ENCODE peak calls at places on chromosomes 13 and 19, in five cellular contexts. One of them, this sample, is unnamed.

GRCh38 chr19:56839665-56840451 is 668 bp downstream of the PEG3 start:
- DNase-seq in stomach: peak; percentile 61
- DNase-seq in transverse colon: peak; percentile 78
- DNase-seq in prostate gland: no peak
- DNase-seq in spleen: peak; percentile 85
- DNase-seq in this sample: peak; percentile 80

GRCh38 chr13:46492946-46493345 is 60.0 kb upstream of the LRCH1 start:
- DNase-seq in stomach: no peak
- DNase-seq in transverse colon: no peak
- DNase-seq in spleen: no peak
- DNase-seq in prostate gland: peak; percentile 46
- DNase-seq in this sample: peak; percentile 4

GRCh38 chr19:23093832-23094231 is 23.0 kb upstream of the ZNF730 start:
- DNase-seq in spleen: no peak
- DNase-seq in transverse colon: no peak
- DNase-seq in stomach: no peak
- DNase-seq in prostate gland: no peak
- DNase-seq in this sample: no peak

GRCh38 chr13:109199280-109199679 is 569.9 kb downstream of the MYO16 start:
- DNase-seq in stomach: no peak
- DNase-seq in spleen: no peak
- DNase-seq in transverse colon: no peak
- DNase-seq in prostate gland: no peak
- DNase-seq in this sample: no peak

GRCh38 chr19:20038358-20039202 is 725 bp downstream of the ZNF682 start:
- DNase-seq in transverse colon: no peak
- DNase-seq in prostate gland: no peak
- DNase-seq in spleen: no peak
- DNase-seq in stomach: no peak
- DNase-seq in this sample: no peak

GRCh38 chr13:53191091-53191490 is 162.5 kb downstream of the OLFM4 start:
- DNase-seq in stomach: no peak
- DNase-seq in spleen: no peak
- DNase-seq in transverse colon: no peak
- DNase-seq in prostate gland: no peak
- DNase-seq in this sample: no peak

GRCh38 chr19:16374436-16374835 is 49.8 kb downstream of the KLF2 start:
- DNase-seq in prostate gland: no peak
- DNase-seq in stomach: no peak
- DNase-seq in transverse colon: no peak
- DNase-seq in spleen: peak; percentile 60
- DNase-seq in this sample: no peak

GRCh38 chr19:14248578-14249011 is 42.6 kb upstream of the ADGRL1 start:
- DNase-seq in stomach: no peak
- DNase-seq in spleen: peak; percentile 82
- DNase-seq in prostate gland: peak; percentile 4
- DNase-seq in transverse colon: peak; percentile 35
- DNase-seq in this sample: no peak

GRCh38 chr19:47369923-47370625 is 21.0 kb downstream of the DHX34 start:
- DNase-seq in spleen: peak; percentile 89
- DNase-seq in transverse colon: no peak
- DNase-seq in stomach: no peak
- DNase-seq in prostate gland: no peak
- DNase-seq in this sample: peak; percentile 92

GRCh38 chr19:38918526-38918925 is 6.5 kb upstream of the CCER2 start:
- DNase-seq in prostate gland: no peak
- DNase-seq in stomach: no peak
- DNase-seq in transverse colon: no peak
- DNase-seq in spleen: peak; percentile 56
- DNase-seq in this sample: no peak

GRCh38 chr13:28707629-28708427 is 10.9 kb downstream of the SLC46A3 start:
- DNase-seq in stomach: no peak
- DNase-seq in transverse colon: no peak
- DNase-seq in spleen: no peak
- DNase-seq in prostate gland: no peak
- DNase-seq in this sample: peak; percentile 73

GRCh38 chr19:18650048-18650435 is 13.2 kb downstream of the KLHL26 start:
- DNase-seq in prostate gland: no peak
- DNase-seq in spleen: no peak
- DNase-seq in transverse colon: no peak
- DNase-seq in stomach: no peak
- DNase-seq in this sample: no peak

GRCh38 chr13:30307966-30308290 is 577 bp upstream of the KATNAL1 start:
- DNase-seq in prostate gland: no peak
- DNase-seq in spleen: no peak
- DNase-seq in transverse colon: no peak
- DNase-seq in stomach: no peak
- DNase-seq in this sample: no peak

GRCh38 chr13:59948686-59949085 is 215.0 kb downstream of the DIAPH3 start:
- DNase-seq in stomach: no peak
- DNase-seq in transverse colon: no peak
- DNase-seq in prostate gland: no peak
- DNase-seq in spleen: no peak
- DNase-seq in this sample: no peak

GRCh38 chr13:59950201-59950730 is 213.5 kb downstream of the DIAPH3 start:
- DNase-seq in prostate gland: no peak
- DNase-seq in stomach: no peak
- DNase-seq in transverse colon: no peak
- DNase-seq in spleen: no peak
- DNase-seq in this sample: no peak

GRCh38 chr13:59946924-59947323 is 216.8 kb downstream of the DIAPH3 start:
- DNase-seq in prostate gland: no peak
- DNase-seq in stomach: no peak
- DNase-seq in spleen: no peak
- DNase-seq in transverse colon: no peak
- DNase-seq in this sample: no peak

DNA sequence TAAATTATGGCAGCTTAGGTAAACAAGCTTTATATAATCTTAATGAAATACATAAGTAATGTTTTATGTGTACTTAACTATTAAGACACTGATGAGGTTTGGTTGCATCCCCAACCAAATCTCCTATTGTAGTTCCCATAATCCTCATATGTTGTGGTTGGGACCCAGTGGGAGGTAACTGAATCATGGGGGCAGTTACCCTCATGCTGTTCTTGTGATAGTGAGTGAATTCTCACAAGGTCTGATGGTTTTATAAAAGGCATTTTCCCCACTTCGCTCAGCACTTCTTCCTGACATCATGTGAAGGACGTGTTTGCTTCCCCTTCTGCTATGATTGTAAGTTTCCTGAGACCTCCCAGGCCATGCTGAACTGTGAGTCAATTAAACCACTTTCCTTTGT is 212.7 kb downstream of the DIAPH3 start:
- DNase-seq in prostate gland: no peak
- DNase-seq in transverse colon: no peak
- DNase-seq in spleen: no peak
- DNase-seq in stomach: no peak
- DNase-seq in this sample: no peak
- TF ChIP-seq POLR2AphosphoS5 in prostate gland: no peak
- TF ChIP-seq POLR2AphosphoS5 in transverse colon: no peak
- TF ChIP-seq POLR2AphosphoS5 in spleen: no peak
- TF ChIP-seq POLR2AphosphoS5 in stomach: no peak
- TF ChIP-seq POLR2AphosphoS5 in this sample: no peak

GRCh38 chr19:2426661-2427322 is 594 bp downstream of the TIMM13 start:
- DNase-seq in stomach: peak; percentile 41
- DNase-seq in transverse colon: peak; percentile 53
- DNase-seq in prostate gland: no peak
- DNase-seq in spleen: peak; percentile 88
- DNase-seq in this sample: peak; percentile 74
- TF ChIP-seq POLR2AphosphoS5 in stomach: no peak
- TF ChIP-seq POLR2AphosphoS5 in transverse colon: no peak
- TF ChIP-seq POLR2AphosphoS5 in prostate gland: no peak
- TF ChIP-seq POLR2AphosphoS5 in spleen: no peak
- TF ChIP-seq POLR2AphosphoS5 in this sample: peak; percentile 48

DNA sequence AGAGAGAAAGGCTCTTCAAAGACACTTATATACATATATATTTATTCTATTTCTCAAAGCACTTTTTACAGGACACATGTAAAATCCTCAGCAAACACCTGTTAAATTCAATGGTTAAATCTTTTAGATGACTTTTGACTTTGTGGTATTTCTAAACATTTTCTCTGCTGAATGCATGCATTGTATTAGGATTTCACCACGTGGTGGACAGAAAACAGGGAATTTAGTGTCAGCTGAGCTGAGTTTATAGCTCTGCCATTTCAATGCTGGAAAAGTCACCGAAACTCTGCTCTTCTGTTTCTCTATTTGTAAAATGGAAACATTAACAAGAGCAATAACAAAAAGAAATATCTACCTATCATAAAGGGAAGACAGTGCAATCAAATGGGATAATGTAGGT is 375.6 kb downstream of the ENOX1 start:
- DNase-seq in transverse colon: no peak
- DNase-seq in spleen: no peak
- DNase-seq in prostate gland: no peak
- DNase-seq in stomach: no peak
- DNase-seq in this sample: no peak
- TF ChIP-seq POLR2AphosphoS5 in transverse colon: no peak
- TF ChIP-seq POLR2AphosphoS5 in spleen: no peak
- TF ChIP-seq POLR2AphosphoS5 in prostate gland: no peak
- TF ChIP-seq POLR2AphosphoS5 in stomach: no peak
- TF ChIP-seq POLR2AphosphoS5 in this sample: no peak

GRCh38 chr19:2089001-2089711 is 7.0 kb downstream of the MOB3A start:
- DNase-seq in prostate gland: peak; percentile 54
- DNase-seq in stomach: no peak
- DNase-seq in transverse colon: no peak
- DNase-seq in spleen: no peak
- DNase-seq in this sample: no peak
- TF ChIP-seq POLR2AphosphoS5 in prostate gland: peak; percentile 65
- TF ChIP-seq POLR2AphosphoS5 in stomach: no peak
- TF ChIP-seq POLR2AphosphoS5 in transverse colon: peak; percentile 5
- TF ChIP-seq POLR2AphosphoS5 in spleen: peak; percentile 61
- TF ChIP-seq POLR2AphosphoS5 in this sample: peak; percentile 38